ENCODE peak calls at places on chromosomes 6 and 20, in seven cellular contexts. R is heart left ventricle; K is activated CD8-positive, alpha-beta memory T cell treated with anti-CD3 and anti-CD28 coated beads for 4 hours; D is T-helper 9 cell; P is NCI-H748 treated with DMSO at 0.1 percent for 48 hours; B is KBM-7; M is aorta. Y is an unnamed sample.

GRCh38 chr6:75633045-75633444 is 31.4 kb downstream of the SENP6 start:
- DNase-seq in R (no peak), K (no peak), D (no peak), P (no peak), B (no peak), M (no peak), Y (no peak)

GRCh38 chr20:371755-372542 is 8.6 kb upstream of the TRIB3 start:
- DNase-seq in R (peak), K (no peak), D (no peak), P (no peak), B (peak), M (peak), Y (no peak)

GRCh38 chr20:20843982-20844381 is 131.5 kb upstream of the RALGAPA2 start:
- DNase-seq in R (no peak), K (no peak), D (no peak), P (peak), B (no peak), M (no peak), Y (no peak)

GRCh38 chr6:33731035-33731434 is 15.7 kb downstream of the IP6K3 start:
- DNase-seq in R (no peak), K (no peak), D (no peak), P (no peak), B (no peak), M (peak), Y (no peak)

GRCh38 chr20:18324596-18325089 is 36.3 kb downstream of the ZNF133 start:
- DNase-seq in R (no peak), K (no peak), D (no peak), P (no peak), B (no peak), M (no peak), Y (no peak)

GRCh38 chr6:75602897-75603395 is 1.3 kb downstream of the SENP6 start:
- DNase-seq in R (no peak), K (no peak), D (no peak), P (no peak), B (no peak), M (no peak), Y (no peak)

GRCh38 chr20:44465001-44465560 is 10.6 kb upstream of the TTPAL start:
- DNase-seq in R (no peak), K (no peak), D (no peak), P (no peak), B (no peak), M (no peak), Y (no peak)

GRCh38 chr6:1903780-1904493 is 294.2 kb downstream of the FOXC1 start:
- DNase-seq in R (no peak), K (no peak), D (no peak), P (no peak), B (no peak), M (peak), Y (no peak)

GRCh38 chr20:1333462-1334369 is 4.8 kb upstream of the SDCBP2 start:
- DNase-seq in R (no peak), K (no peak), D (no peak), P (no peak), B (no peak), M (no peak), Y (no peak)

GRCh38 chr6:167906899-167907298 is 80.2 kb downstream of the AFDN start:
- DNase-seq in R (peak), K (no peak), D (no peak), P (no peak), B (no peak), M (no peak), Y (no peak)

GRCh38 chr6:43963877-43964658 is 163.2 kb downstream of the MRPL14 start:
- DNase-seq in R (no peak), K (no peak), D (no peak), P (no peak), B (no peak), M (no peak), Y (no peak)

GRCh38 chr20:2914160-2914559 is 40.9 kb downstream of the PTPRA start:
- DNase-seq in R (no peak), K (no peak), D (no peak), P (peak), B (peak), M (no peak), Y (no peak)

Y was measured in central memory CD8-positive, alpha-beta T cell.